ENCODE peak calls at places on chromosomes 12 and 14, in six cellular contexts. One of them, this sample, is unnamed.

GRCh38 chr12:16605666-16606116 is 271 bp downstream of the LMO3 start:
- DNase-seq in HFFc6: peak
- DNase-seq in tibial artery: no peak
- DNase-seq in progenitor cell of endocrine pancreas: no peak
- DNase-seq in colonic mucosa: no peak
- DNase-seq in PC-3: peak
- DNase-seq in this sample: peak

GRCh38 chr14:74604157-74604556 is 7.9 kb downstream of the LTBP2 start:
- DNase-seq in HFFc6: no peak
- DNase-seq in tibial artery: no peak
- DNase-seq in progenitor cell of endocrine pancreas: no peak
- DNase-seq in colonic mucosa: no peak
- DNase-seq in PC-3: no peak
- DNase-seq in this sample: no peak

GRCh38 chr12:8519208-8519607 is 5.9 kb downstream of the CLEC4D start:
- DNase-seq in HFFc6: no peak
- DNase-seq in tibial artery: no peak
- DNase-seq in progenitor cell of endocrine pancreas: no peak
- DNase-seq in colonic mucosa: no peak
- DNase-seq in PC-3: no peak
- DNase-seq in this sample: no peak

GRCh38 chr12:89370411-89370810 is 18.1 kb upstream of the DUSP6 start:
- DNase-seq in HFFc6: no peak
- DNase-seq in tibial artery: no peak
- DNase-seq in progenitor cell of endocrine pancreas: no peak
- DNase-seq in colonic mucosa: peak
- DNase-seq in PC-3: no peak
- DNase-seq in this sample: no peak

GRCh38 chr12:26799741-26800140 is 33.3 kb downstream of the ITPR2 start:
- DNase-seq in HFFc6: no peak
- DNase-seq in tibial artery: no peak
- DNase-seq in progenitor cell of endocrine pancreas: no peak
- DNase-seq in colonic mucosa: no peak
- DNase-seq in PC-3: no peak
- DNase-seq in this sample: no peak

GRCh38 chr12:71460850-71461609 is 21.4 kb downstream of the LGR5 start:
- DNase-seq in HFFc6: no peak
- DNase-seq in tibial artery: no peak
- DNase-seq in progenitor cell of endocrine pancreas: no peak
- DNase-seq in colonic mucosa: no peak
- DNase-seq in PC-3: no peak
- DNase-seq in this sample: no peak

GRCh38 chr12:113833422-113833821 is 132.7 kb downstream of the RBM19 start:
- DNase-seq in HFFc6: no peak
- DNase-seq in tibial artery: no peak
- DNase-seq in progenitor cell of endocrine pancreas: no peak
- DNase-seq in colonic mucosa: no peak
- DNase-seq in PC-3: no peak
- DNase-seq in this sample: no peak

GRCh38 chr14:91774138-91775096 is 42.5 kb upstream of the CATSPERB start:
- DNase-seq in HFFc6: no peak
- DNase-seq in tibial artery: no peak
- DNase-seq in progenitor cell of endocrine pancreas: no peak
- DNase-seq in colonic mucosa: no peak
- DNase-seq in PC-3: no peak
- DNase-seq in this sample: no peak

GRCh38 chr12:53115112-53115890 is 12.0 kb downstream of the SOAT2 start:
- DNase-seq in HFFc6: no peak
- DNase-seq in tibial artery: no peak
- DNase-seq in progenitor cell of endocrine pancreas: no peak
- DNase-seq in colonic mucosa: no peak
- DNase-seq in PC-3: no peak
- DNase-seq in this sample: no peak

GRCh38 chr12:108948369-108948768 is 68.5 kb downstream of the DAO start:
- DNase-seq in HFFc6: no peak
- DNase-seq in tibial artery: no peak
- DNase-seq in progenitor cell of endocrine pancreas: no peak
- DNase-seq in colonic mucosa: no peak
- DNase-seq in PC-3: no peak
- DNase-seq in this sample: no peak

GRCh38 chr14:32947081-32947480 is 8.4 kb downstream of the NPAS3 start:
- DNase-seq in HFFc6: no peak
- DNase-seq in tibial artery: no peak
- DNase-seq in progenitor cell of endocrine pancreas: no peak
- DNase-seq in colonic mucosa: no peak
- DNase-seq in PC-3: no peak
- DNase-seq in this sample: no peak

GRCh38 chr12:15435597-15435996 is 113.3 kb downstream of the PTPRO start:
- DNase-seq in HFFc6: no peak
- DNase-seq in tibial artery: no peak
- DNase-seq in progenitor cell of endocrine pancreas: no peak
- DNase-seq in colonic mucosa: no peak
- DNase-seq in PC-3: no peak
- DNase-seq in this sample: no peak

GRCh38 chr12:100348657-100349454 is 8.0 kb upstream of the SLC17A8 start:
- DNase-seq in HFFc6: peak
- DNase-seq in tibial artery: no peak
- DNase-seq in progenitor cell of endocrine pancreas: no peak
- DNase-seq in colonic mucosa: no peak
- DNase-seq in PC-3: peak
- DNase-seq in this sample: no peak

GRCh38 chr14:30874120-30874998 is at the start of gene COCH:
- DNase-seq in HFFc6: no peak
- DNase-seq in tibial artery: no peak
- DNase-seq in progenitor cell of endocrine pancreas: peak
- DNase-seq in colonic mucosa: peak
- DNase-seq in PC-3: peak
- DNase-seq in this sample: peak

GRCh38 chr14:38721822-38722431 is 381.1 kb downstream of the SEC23A start:
- DNase-seq in HFFc6: peak
- DNase-seq in tibial artery: peak
- DNase-seq in progenitor cell of endocrine pancreas: peak
- DNase-seq in colonic mucosa: peak
- DNase-seq in PC-3: peak
- DNase-seq in this sample: peak

GRCh38 chr14:65287264-65288131 is 125.0 kb upstream of the FUT8 start:
- DNase-seq in HFFc6: no peak
- DNase-seq in tibial artery: no peak
- DNase-seq in progenitor cell of endocrine pancreas: no peak
- DNase-seq in colonic mucosa: no peak
- DNase-seq in PC-3: no peak
- DNase-seq in this sample: peak

GRCh38 chr12:15956413-15957185 is 45.5 kb downstream of the DERA start:
- DNase-seq in HFFc6: no peak
- DNase-seq in tibial artery: no peak
- DNase-seq in progenitor cell of endocrine pancreas: no peak
- DNase-seq in colonic mucosa: no peak
- DNase-seq in PC-3: peak
- DNase-seq in this sample: no peak

GRCh38 chr12:127223011-127223410 is 1044.0 kb upstream of the TMEM132C start:
- DNase-seq in HFFc6: no peak
- DNase-seq in tibial artery: no peak
- DNase-seq in progenitor cell of endocrine pancreas: no peak
- DNase-seq in colonic mucosa: no peak
- DNase-seq in PC-3: no peak
- DNase-seq in this sample: no peak

GRCh38 chr14:85483037-85483436 is 46.9 kb upstream of the FLRT2 start:
- DNase-seq in HFFc6: no peak
- DNase-seq in tibial artery: no peak
- DNase-seq in progenitor cell of endocrine pancreas: no peak
- DNase-seq in colonic mucosa: no peak
- DNase-seq in PC-3: no peak
- DNase-seq in this sample: no peak

GRCh38 chr14:57462551-57462950 is 31.1 kb downstream of the CCDC198 start:
- DNase-seq in HFFc6: no peak
- DNase-seq in tibial artery: no peak
- DNase-seq in progenitor cell of endocrine pancreas: no peak
- DNase-seq in colonic mucosa: no peak
- DNase-seq in PC-3: peak
- DNase-seq in this sample: no peak

GRCh38 chr14:20607617-20608016 is 16.4 kb upstream of the RNASE12 start:
- DNase-seq in HFFc6: no peak
- DNase-seq in tibial artery: no peak
- DNase-seq in progenitor cell of endocrine pancreas: no peak
- DNase-seq in colonic mucosa: no peak
- DNase-seq in PC-3: no peak
- DNase-seq in this sample: no peak

GRCh38 chr12:981176-981828 is 9.7 kb upstream of the ERC1 start:
- DNase-seq in HFFc6: no peak
- DNase-seq in tibial artery: no peak
- DNase-seq in progenitor cell of endocrine pancreas: no peak
- DNase-seq in colonic mucosa: no peak
- DNase-seq in PC-3: peak
- DNase-seq in this sample: no peak

GRCh38 chr12:62210422-62210821 is 49.8 kb upstream of the USP15 start:
- DNase-seq in HFFc6: peak
- DNase-seq in tibial artery: peak
- DNase-seq in progenitor cell of endocrine pancreas: no peak
- DNase-seq in colonic mucosa: no peak
- DNase-seq in PC-3: peak
- DNase-seq in this sample: peak

GRCh38 chr14:92459479-92460421 is 53.8 kb upstream of the RIN3 start:
- DNase-seq in HFFc6: no peak
- DNase-seq in tibial artery: no peak
- DNase-seq in progenitor cell of endocrine pancreas: no peak
- DNase-seq in colonic mucosa: no peak
- DNase-seq in PC-3: no peak
- DNase-seq in this sample: peak

GRCh38 chr14:22506778-22507351 is 82.2 kb downstream of the DAD1 start:
- DNase-seq in HFFc6: no peak
- DNase-seq in tibial artery: no peak
- DNase-seq in progenitor cell of endocrine pancreas: no peak
- DNase-seq in colonic mucosa: no peak
- DNase-seq in PC-3: no peak
- DNase-seq in this sample: no peak

GRCh38 chr14:73339206-73339605 is 101.9 kb downstream of the PAPLN start:
- DNase-seq in HFFc6: no peak
- DNase-seq in tibial artery: no peak
- DNase-seq in progenitor cell of endocrine pancreas: no peak
- DNase-seq in colonic mucosa: no peak
- DNase-seq in PC-3: no peak
- DNase-seq in this sample: no peak

GRCh38 chr12:98253641-98254040 is 261.7 kb upstream of the TMPO start:
- DNase-seq in HFFc6: no peak
- DNase-seq in tibial artery: no peak
- DNase-seq in progenitor cell of endocrine pancreas: no peak
- DNase-seq in colonic mucosa: no peak
- DNase-seq in PC-3: no peak
- DNase-seq in this sample: no peak

GRCh38 chr12:109736552-109737108 is 23.0 kb downstream of the FAM222A start:
- DNase-seq in HFFc6: peak
- DNase-seq in tibial artery: peak
- DNase-seq in progenitor cell of endocrine pancreas: peak
- DNase-seq in colonic mucosa: no peak
- DNase-seq in PC-3: no peak
- DNase-seq in this sample: no peak

GRCh38 chr12:125734137-125734536 is 668.9 kb downstream of the AACS start:
- DNase-seq in HFFc6: no peak
- DNase-seq in tibial artery: no peak
- DNase-seq in progenitor cell of endocrine pancreas: no peak
- DNase-seq in colonic mucosa: no peak
- DNase-seq in PC-3: no peak
- DNase-seq in this sample: no peak

DNA sequence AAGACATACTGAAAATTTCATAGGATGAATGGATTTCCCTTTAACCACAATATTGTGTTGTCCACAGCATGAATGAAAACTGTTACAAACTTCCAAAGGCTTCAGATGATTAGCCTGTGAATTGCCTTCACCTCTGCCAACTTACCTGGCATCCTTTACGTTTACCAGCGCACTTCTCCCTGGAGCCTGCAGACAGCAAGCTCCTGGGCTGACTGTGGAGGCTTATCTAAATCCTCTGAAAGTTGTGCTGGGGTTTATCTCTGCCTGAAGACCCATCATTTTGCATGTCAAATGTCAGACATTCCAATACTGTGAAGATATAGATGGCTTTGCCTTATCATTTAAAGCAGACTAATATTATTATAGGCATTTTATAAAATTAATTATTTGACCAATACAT is 403.0 kb downstream of the SYT1 start:
- DNase-seq in HFFc6: no peak
- DNase-seq in tibial artery: no peak
- DNase-seq in progenitor cell of endocrine pancreas: no peak
- DNase-seq in colonic mucosa: no peak
- DNase-seq in PC-3: no peak
- DNase-seq in this sample: no peak
- TF ChIP-seq CTCF in HFFc6: no peak
- TF ChIP-seq CTCF in tibial artery: no peak
- TF ChIP-seq CTCF in progenitor cell of endocrine pancreas: no peak
- TF ChIP-seq CTCF in colonic mucosa: no peak
- TF ChIP-seq CTCF in PC-3: no peak
- TF ChIP-seq CTCF in this sample: no peak

DNA sequence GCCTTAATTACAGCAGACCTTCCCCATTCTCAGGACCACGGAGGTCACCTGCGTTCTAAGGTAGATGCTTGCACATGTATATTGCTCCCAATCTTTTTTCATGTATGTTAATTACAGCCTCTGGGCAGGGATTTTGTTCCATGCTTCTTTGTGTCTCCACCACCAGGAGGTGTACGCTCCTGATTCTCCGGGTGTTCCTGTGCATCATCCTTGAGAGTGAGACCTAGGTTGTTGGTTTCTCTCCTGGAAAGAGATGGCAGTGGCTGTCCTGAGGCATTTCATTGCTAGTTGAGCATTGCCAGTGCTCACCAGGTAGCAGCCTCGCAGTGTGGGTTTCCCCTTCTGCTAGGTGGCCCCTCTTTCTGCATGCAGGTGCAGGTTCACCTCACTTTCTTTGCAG is 52.8 kb downstream of the KCNK13 start:
- DNase-seq in HFFc6: no peak
- DNase-seq in tibial artery: no peak
- DNase-seq in progenitor cell of endocrine pancreas: no peak
- DNase-seq in colonic mucosa: no peak
- DNase-seq in PC-3: no peak
- DNase-seq in this sample: no peak
- TF ChIP-seq CTCF in HFFc6: peak
- TF ChIP-seq CTCF in tibial artery: no peak
- TF ChIP-seq CTCF in progenitor cell of endocrine pancreas: peak
- TF ChIP-seq CTCF in colonic mucosa: no peak
- TF ChIP-seq CTCF in PC-3: peak
- TF ChIP-seq CTCF in this sample: no peak

GRCh38 chr12:110768960-110769359 is 26.3 kb upstream of the PPP1CC start:
- DNase-seq in HFFc6: no peak
- DNase-seq in tibial artery: no peak
- DNase-seq in progenitor cell of endocrine pancreas: no peak
- DNase-seq in colonic mucosa: no peak
- DNase-seq in PC-3: no peak
- DNase-seq in this sample: no peak
- TF ChIP-seq CTCF in HFFc6: no peak
- TF ChIP-seq CTCF in tibial artery: no peak
- TF ChIP-seq CTCF in progenitor cell of endocrine pancreas: no peak
- TF ChIP-seq CTCF in colonic mucosa: no peak
- TF ChIP-seq CTCF in PC-3: no peak
- TF ChIP-seq CTCF in this sample: no peak

DNA sequence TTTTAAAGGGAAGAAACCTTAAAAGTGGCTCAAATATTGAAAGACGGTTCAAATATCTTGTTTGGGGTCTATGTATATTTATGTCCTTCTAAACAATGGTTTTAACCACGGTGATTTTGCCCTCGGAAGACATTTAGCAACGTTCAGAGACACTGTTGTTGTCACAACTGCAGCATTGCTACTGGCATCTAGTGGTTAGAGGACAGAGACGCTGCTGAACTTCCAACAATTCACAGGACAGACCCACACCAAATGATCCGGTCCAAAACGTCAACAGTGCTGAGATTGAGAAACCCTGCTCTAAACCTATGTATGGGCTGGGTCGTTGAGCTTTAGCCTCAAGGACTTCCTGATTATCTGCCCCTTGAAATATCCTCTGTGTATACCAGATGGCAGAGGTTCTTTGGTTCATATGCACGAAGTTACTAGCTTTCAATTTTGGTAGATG is 1.7 kb downstream of the ANGEL1 start:
- DNase-seq in HFFc6: peak
- DNase-seq in tibial artery: no peak
- DNase-seq in progenitor cell of endocrine pancreas: no peak
- DNase-seq in colonic mucosa: peak
- DNase-seq in PC-3: peak
- DNase-seq in this sample: peak
- TF ChIP-seq CTCF in HFFc6: peak
- TF ChIP-seq CTCF in tibial artery: peak
- TF ChIP-seq CTCF in progenitor cell of endocrine pancreas: peak
- TF ChIP-seq CTCF in colonic mucosa: no peak
- TF ChIP-seq CTCF in PC-3: peak
- TF ChIP-seq CTCF in this sample: no peak